ENCODE peak calls at places on chromosome 1, in nine cellular contexts. J is NCI-H446, E is T-helper 17 cell, D is fibroblast of mammary gland, C is NCI-H146, R is HTR-8/SVneo, P is DMS153, L is fibroblast of the aortic adventitia, O is pancreas. T is an unnamed sample.

GRCh38 chr1:151832318-151832984 is 849 bp upstream of the RORC start:
- DNase-seq in O (peak), D (peak), C (no peak), J (peak), R (no peak), L (peak), E (no peak), P (peak), T (no peak)

GRCh38 chr1:27348861-27349783 is 7.3 kb downstream of the SYTL1 start:
- DNase-seq in P (peak), D (no peak), E (peak), J (no peak), L (no peak), O (peak), C (peak), R (peak), T (peak)

GRCh38 chr1:12035306-12035705 is 16.0 kb downstream of the MIIP start:
- DNase-seq in D (no peak), J (no peak), R (no peak), E (no peak), C (no peak), O (no peak), P (no peak), L (no peak), T (no peak)

GRCh38 chr1:12433323-12434053 is 184.5 kb downstream of the DHRS3 start:
- DNase-seq in D (peak), C (peak), E (no peak), L (peak), J (no peak), R (no peak), P (no peak), O (peak), T (peak)

GRCh38 chr1:234609528-234610042 is 393 bp downstream of the IRF2BP2 start:
- DNase-seq in C (no peak), R (no peak), L (no peak), O (no peak), J (no peak), P (no peak), D (no peak), E (no peak), T (no peak)

GRCh38 chr1:37657620-37658412 is 23.1 kb upstream of the RSPO1 start:
- DNase-seq in O (no peak), P (no peak), C (no peak), L (no peak), E (no peak), D (no peak), J (no peak), R (no peak), T (no peak)

GRCh38 chr1:110282395-110282794 is 56.8 kb upstream of the RBM15 start:
- DNase-seq in C (no peak), R (no peak), O (no peak), L (no peak), D (no peak), E (no peak), J (no peak), P (no peak), T (no peak)

GRCh38 chr1:234602334-234603220 is 7.4 kb downstream of the IRF2BP2 start:
- DNase-seq in C (peak), D (peak), J (peak), O (peak), E (no peak), P (peak), L (peak), R (no peak), T (peak)

GRCh38 chr1:44084998-44085675 is 33.5 kb upstream of the KLF17 start:
- DNase-seq in P (no peak), L (peak), D (peak), O (no peak), J (no peak), E (no peak), R (peak), C (no peak), T (no peak)

GRCh38 chr1:31875636-31876236 is 59.9 kb upstream of the SPOCD1 start:
- DNase-seq in C (no peak), D (no peak), P (no peak), R (no peak), L (no peak), O (no peak), J (no peak), E (no peak), T (no peak)

T was measured in Caco-2.